ENCODE peak calls at places on chromosomes 5 and 9, in ten cellular contexts. One of them, this sample, is unnamed.

GRCh38 chr5:35030426-35030825 is 17.3 kb downstream of the AGXT2 start:
- DNase-seq in uterus: no peak
- DNase-seq in stimulated activated CD8-positive, alpha-beta memory T cell treated with anti-CD3 and anti-CD28 coated beads, Interleukin-2, amount 100 ng/mL, for 48 hours: no peak
- DNase-seq in EL: no peak
- DNase-seq in ELR: peak; percentile 37
- DNase-seq in NCI-H1417: no peak
- DNase-seq in activated T-helper 1 cell treated with Interleukin-2 at 50 U/mL for 16 hours: no peak
- DNase-seq in chondrocyte: no peak
- DNase-seq in type B pancreatic cell: no peak
- DNase-seq in WTC11: no peak
- DNase-seq in this sample: no peak

GRCh38 chr9:83956288-83957028 is 23.6 kb downstream of the HNRNPK start:
- DNase-seq in uterus: peak; percentile 56
- DNase-seq in stimulated activated CD8-positive, alpha-beta memory T cell treated with anti-CD3 and anti-CD28 coated beads, Interleukin-2, amount 100 ng/mL, for 48 hours: peak; percentile 51
- DNase-seq in EL: peak; percentile 74
- DNase-seq in ELR: peak; percentile 82
- DNase-seq in NCI-H1417: no peak
- DNase-seq in activated T-helper 1 cell treated with Interleukin-2 at 50 U/mL for 16 hours: peak; percentile 37
- DNase-seq in chondrocyte: no peak
- DNase-seq in type B pancreatic cell: peak; percentile 73
- DNase-seq in WTC11: peak; percentile 66
- DNase-seq in this sample: no peak

GRCh38 chr5:96703384-96703910 is 41.3 kb downstream of the CAST start:
- DNase-seq in uterus: no peak
- DNase-seq in stimulated activated CD8-positive, alpha-beta memory T cell treated with anti-CD3 and anti-CD28 coated beads, Interleukin-2, amount 100 ng/mL, for 48 hours: no peak
- DNase-seq in EL: peak; percentile 13
- DNase-seq in ELR: peak; percentile 41
- DNase-seq in NCI-H1417: no peak
- DNase-seq in activated T-helper 1 cell treated with Interleukin-2 at 50 U/mL for 16 hours: no peak
- DNase-seq in chondrocyte: no peak
- DNase-seq in type B pancreatic cell: no peak
- DNase-seq in WTC11: no peak
- DNase-seq in this sample: no peak

GRCh38 chr9:88076286-88077070 is 61.8 kb downstream of the SPATA31C2 start:
- DNase-seq in uterus: peak; percentile 69
- DNase-seq in stimulated activated CD8-positive, alpha-beta memory T cell treated with anti-CD3 and anti-CD28 coated beads, Interleukin-2, amount 100 ng/mL, for 48 hours: peak; percentile 9
- DNase-seq in EL: peak; percentile 72
- DNase-seq in ELR: peak; percentile 76
- DNase-seq in NCI-H1417: no peak
- DNase-seq in activated T-helper 1 cell treated with Interleukin-2 at 50 U/mL for 16 hours: no peak
- DNase-seq in chondrocyte: peak; percentile 94
- DNase-seq in type B pancreatic cell: peak; percentile 84
- DNase-seq in WTC11: peak; percentile 71
- DNase-seq in this sample: no peak

GRCh38 chr5:1111727-1112289 is at the start of gene SLC12A7:
- DNase-seq in uterus: no peak
- DNase-seq in stimulated activated CD8-positive, alpha-beta memory T cell treated with anti-CD3 and anti-CD28 coated beads, Interleukin-2, amount 100 ng/mL, for 48 hours: peak; percentile 66
- DNase-seq in EL: no peak
- DNase-seq in ELR: no peak
- DNase-seq in NCI-H1417: peak; percentile 65
- DNase-seq in activated T-helper 1 cell treated with Interleukin-2 at 50 U/mL for 16 hours: peak; percentile 60
- DNase-seq in chondrocyte: no peak
- DNase-seq in type B pancreatic cell: no peak
- DNase-seq in WTC11: peak; percentile 56
- DNase-seq in this sample: no peak

GRCh38 chr5:138595396-138595795 is 20.2 kb upstream of the HSPA9 start:
- DNase-seq in uterus: no peak
- DNase-seq in stimulated activated CD8-positive, alpha-beta memory T cell treated with anti-CD3 and anti-CD28 coated beads, Interleukin-2, amount 100 ng/mL, for 48 hours: no peak
- DNase-seq in EL: no peak
- DNase-seq in ELR: no peak
- DNase-seq in NCI-H1417: no peak
- DNase-seq in activated T-helper 1 cell treated with Interleukin-2 at 50 U/mL for 16 hours: no peak
- DNase-seq in chondrocyte: no peak
- DNase-seq in type B pancreatic cell: no peak
- DNase-seq in WTC11: no peak
- DNase-seq in this sample: no peak

GRCh38 chr9:99253772-99254431 is 31.8 kb downstream of the SEC61B start:
- DNase-seq in uterus: no peak
- DNase-seq in stimulated activated CD8-positive, alpha-beta memory T cell treated with anti-CD3 and anti-CD28 coated beads, Interleukin-2, amount 100 ng/mL, for 48 hours: peak; percentile 77
- DNase-seq in EL: peak; percentile 37
- DNase-seq in ELR: peak; percentile 63
- DNase-seq in NCI-H1417: no peak
- DNase-seq in activated T-helper 1 cell treated with Interleukin-2 at 50 U/mL for 16 hours: no peak
- DNase-seq in chondrocyte: no peak
- DNase-seq in type B pancreatic cell: no peak
- DNase-seq in WTC11: no peak
- DNase-seq in this sample: no peak

GRCh38 chr5:10635257-10635860 is 71.5 kb downstream of the ANKRD33B start:
- DNase-seq in uterus: no peak
- DNase-seq in stimulated activated CD8-positive, alpha-beta memory T cell treated with anti-CD3 and anti-CD28 coated beads, Interleukin-2, amount 100 ng/mL, for 48 hours: peak; percentile 56
- DNase-seq in EL: peak; percentile 84
- DNase-seq in ELR: peak; percentile 91
- DNase-seq in NCI-H1417: no peak
- DNase-seq in activated T-helper 1 cell treated with Interleukin-2 at 50 U/mL for 16 hours: peak; percentile 7
- DNase-seq in chondrocyte: no peak
- DNase-seq in type B pancreatic cell: no peak
- DNase-seq in WTC11: no peak
- DNase-seq in this sample: no peak

GRCh38 chr5:6328173-6328572 is 50.2 kb downstream of the MED10 start:
- DNase-seq in uterus: no peak
- DNase-seq in stimulated activated CD8-positive, alpha-beta memory T cell treated with anti-CD3 and anti-CD28 coated beads, Interleukin-2, amount 100 ng/mL, for 48 hours: no peak
- DNase-seq in EL: peak; percentile 16
- DNase-seq in ELR: peak; percentile 26
- DNase-seq in NCI-H1417: no peak
- DNase-seq in activated T-helper 1 cell treated with Interleukin-2 at 50 U/mL for 16 hours: no peak
- DNase-seq in chondrocyte: no peak
- DNase-seq in type B pancreatic cell: no peak
- DNase-seq in WTC11: peak; percentile 86
- DNase-seq in this sample: no peak

GRCh38 chr5:59358005-59358404 is 535.5 kb downstream of the PDE4D start:
- DNase-seq in uterus: no peak
- DNase-seq in stimulated activated CD8-positive, alpha-beta memory T cell treated with anti-CD3 and anti-CD28 coated beads, Interleukin-2, amount 100 ng/mL, for 48 hours: no peak
- DNase-seq in EL: no peak
- DNase-seq in ELR: no peak
- DNase-seq in NCI-H1417: no peak
- DNase-seq in activated T-helper 1 cell treated with Interleukin-2 at 50 U/mL for 16 hours: no peak
- DNase-seq in chondrocyte: no peak
- DNase-seq in type B pancreatic cell: no peak
- DNase-seq in WTC11: no peak
- DNase-seq in this sample: no peak

GRCh38 chr9:35910613-35911488 is 1.6 kb downstream of the SPAAR start:
- DNase-seq in uterus: no peak
- DNase-seq in stimulated activated CD8-positive, alpha-beta memory T cell treated with anti-CD3 and anti-CD28 coated beads, Interleukin-2, amount 100 ng/mL, for 48 hours: no peak
- DNase-seq in EL: peak; percentile 67
- DNase-seq in ELR: peak; percentile 74
- DNase-seq in NCI-H1417: no peak
- DNase-seq in activated T-helper 1 cell treated with Interleukin-2 at 50 U/mL for 16 hours: no peak
- DNase-seq in chondrocyte: no peak
- DNase-seq in type B pancreatic cell: no peak
- DNase-seq in WTC11: no peak
- DNase-seq in this sample: no peak

GRCh38 chr5:108686676-108687075 is 61.0 kb upstream of the FER start:
- DNase-seq in uterus: no peak
- DNase-seq in stimulated activated CD8-positive, alpha-beta memory T cell treated with anti-CD3 and anti-CD28 coated beads, Interleukin-2, amount 100 ng/mL, for 48 hours: no peak
- DNase-seq in EL: no peak
- DNase-seq in ELR: no peak
- DNase-seq in NCI-H1417: no peak
- DNase-seq in activated T-helper 1 cell treated with Interleukin-2 at 50 U/mL for 16 hours: no peak
- DNase-seq in chondrocyte: no peak
- DNase-seq in type B pancreatic cell: no peak
- DNase-seq in WTC11: no peak
- DNase-seq in this sample: no peak

GRCh38 chr5:121987685-121988073 is 25.9 kb downstream of the SRFBP1 start:
- DNase-seq in uterus: no peak
- DNase-seq in stimulated activated CD8-positive, alpha-beta memory T cell treated with anti-CD3 and anti-CD28 coated beads, Interleukin-2, amount 100 ng/mL, for 48 hours: no peak
- DNase-seq in EL: no peak
- DNase-seq in ELR: peak; percentile 36
- DNase-seq in NCI-H1417: no peak
- DNase-seq in activated T-helper 1 cell treated with Interleukin-2 at 50 U/mL for 16 hours: no peak
- DNase-seq in chondrocyte: no peak
- DNase-seq in type B pancreatic cell: no peak
- DNase-seq in WTC11: no peak
- DNase-seq in this sample: no peak

GRCh38 chr9:38643456-38644173 is 23.2 kb upstream of the ANKRD18A start:
- DNase-seq in uterus: no peak
- DNase-seq in stimulated activated CD8-positive, alpha-beta memory T cell treated with anti-CD3 and anti-CD28 coated beads, Interleukin-2, amount 100 ng/mL, for 48 hours: no peak
- DNase-seq in EL: no peak
- DNase-seq in ELR: no peak
- DNase-seq in NCI-H1417: no peak
- DNase-seq in activated T-helper 1 cell treated with Interleukin-2 at 50 U/mL for 16 hours: no peak
- DNase-seq in chondrocyte: no peak
- DNase-seq in type B pancreatic cell: no peak
- DNase-seq in WTC11: no peak
- DNase-seq in this sample: no peak

GRCh38 chr5:174925586-174925985 is 201.2 kb downstream of the MSX2 start:
- DNase-seq in uterus: no peak
- DNase-seq in stimulated activated CD8-positive, alpha-beta memory T cell treated with anti-CD3 and anti-CD28 coated beads, Interleukin-2, amount 100 ng/mL, for 48 hours: no peak
- DNase-seq in EL: no peak
- DNase-seq in ELR: no peak
- DNase-seq in NCI-H1417: no peak
- DNase-seq in activated T-helper 1 cell treated with Interleukin-2 at 50 U/mL for 16 hours: no peak
- DNase-seq in chondrocyte: no peak
- DNase-seq in type B pancreatic cell: no peak
- DNase-seq in WTC11: no peak
- DNase-seq in this sample: no peak

GRCh38 chr9:7439355-7439978 is 360.1 kb downstream of the DMAC1 start:
- DNase-seq in uterus: no peak
- DNase-seq in stimulated activated CD8-positive, alpha-beta memory T cell treated with anti-CD3 and anti-CD28 coated beads, Interleukin-2, amount 100 ng/mL, for 48 hours: no peak
- DNase-seq in EL: no peak
- DNase-seq in ELR: no peak
- DNase-seq in NCI-H1417: no peak
- DNase-seq in activated T-helper 1 cell treated with Interleukin-2 at 50 U/mL for 16 hours: no peak
- DNase-seq in chondrocyte: no peak
- DNase-seq in type B pancreatic cell: no peak
- DNase-seq in WTC11: no peak
- DNase-seq in this sample: no peak

GRCh38 chr5:154757647-154758406 is 2.6 kb downstream of the LARP1 start:
- DNase-seq in uterus: no peak
- DNase-seq in stimulated activated CD8-positive, alpha-beta memory T cell treated with anti-CD3 and anti-CD28 coated beads, Interleukin-2, amount 100 ng/mL, for 48 hours: no peak
- DNase-seq in EL: peak; percentile 19
- DNase-seq in ELR: peak; percentile 53
- DNase-seq in NCI-H1417: peak; percentile 91
- DNase-seq in activated T-helper 1 cell treated with Interleukin-2 at 50 U/mL for 16 hours: no peak
- DNase-seq in chondrocyte: no peak
- DNase-seq in type B pancreatic cell: no peak
- DNase-seq in WTC11: no peak
- DNase-seq in this sample: no peak

GRCh38 chr5:130796902-130797301 is 368.2 kb downstream of the HINT1 start:
- DNase-seq in uterus: no peak
- DNase-seq in stimulated activated CD8-positive, alpha-beta memory T cell treated with anti-CD3 and anti-CD28 coated beads, Interleukin-2, amount 100 ng/mL, for 48 hours: no peak
- DNase-seq in EL: no peak
- DNase-seq in ELR: no peak
- DNase-seq in NCI-H1417: no peak
- DNase-seq in activated T-helper 1 cell treated with Interleukin-2 at 50 U/mL for 16 hours: no peak
- DNase-seq in chondrocyte: no peak
- DNase-seq in type B pancreatic cell: no peak
- DNase-seq in WTC11: no peak
- DNase-seq in this sample: no peak

GRCh38 chr5:105740242-105740641 is 1930.5 kb downstream of the EFNA5 start:
- DNase-seq in uterus: no peak
- DNase-seq in stimulated activated CD8-positive, alpha-beta memory T cell treated with anti-CD3 and anti-CD28 coated beads, Interleukin-2, amount 100 ng/mL, for 48 hours: no peak
- DNase-seq in EL: no peak
- DNase-seq in ELR: peak; percentile 35
- DNase-seq in NCI-H1417: no peak
- DNase-seq in activated T-helper 1 cell treated with Interleukin-2 at 50 U/mL for 16 hours: no peak
- DNase-seq in chondrocyte: no peak
- DNase-seq in type B pancreatic cell: no peak
- DNase-seq in WTC11: no peak
- DNase-seq in this sample: no peak

GRCh38 chr9:82797539-82797938 is 265.4 kb downstream of the RASEF start:
- DNase-seq in uterus: peak; percentile 13
- DNase-seq in stimulated activated CD8-positive, alpha-beta memory T cell treated with anti-CD3 and anti-CD28 coated beads, Interleukin-2, amount 100 ng/mL, for 48 hours: no peak
- DNase-seq in EL: no peak
- DNase-seq in ELR: no peak
- DNase-seq in NCI-H1417: peak; percentile 84
- DNase-seq in activated T-helper 1 cell treated with Interleukin-2 at 50 U/mL for 16 hours: no peak
- DNase-seq in chondrocyte: no peak
- DNase-seq in type B pancreatic cell: no peak
- DNase-seq in WTC11: no peak
- DNase-seq in this sample: no peak

GRCh38 chr5:106522296-106522695 is 1148.4 kb downstream of the EFNA5 start:
- DNase-seq in uterus: no peak
- DNase-seq in stimulated activated CD8-positive, alpha-beta memory T cell treated with anti-CD3 and anti-CD28 coated beads, Interleukin-2, amount 100 ng/mL, for 48 hours: no peak
- DNase-seq in EL: no peak
- DNase-seq in ELR: peak; percentile 9
- DNase-seq in NCI-H1417: no peak
- DNase-seq in activated T-helper 1 cell treated with Interleukin-2 at 50 U/mL for 16 hours: no peak
- DNase-seq in chondrocyte: no peak
- DNase-seq in type B pancreatic cell: no peak
- DNase-seq in WTC11: no peak
- DNase-seq in this sample: no peak

GRCh38 chr5:154141686-154142300 is 48.7 kb upstream of the GALNT10 start:
- DNase-seq in uterus: no peak
- DNase-seq in stimulated activated CD8-positive, alpha-beta memory T cell treated with anti-CD3 and anti-CD28 coated beads, Interleukin-2, amount 100 ng/mL, for 48 hours: no peak
- DNase-seq in EL: no peak
- DNase-seq in ELR: no peak
- DNase-seq in NCI-H1417: peak; percentile 25
- DNase-seq in activated T-helper 1 cell treated with Interleukin-2 at 50 U/mL for 16 hours: no peak
- DNase-seq in chondrocyte: no peak
- DNase-seq in type B pancreatic cell: no peak
- DNase-seq in WTC11: no peak
- DNase-seq in this sample: no peak

GRCh38 chr9:111113712-111114111 is 75.4 kb upstream of the LPAR1 start:
- DNase-seq in uterus: no peak
- DNase-seq in stimulated activated CD8-positive, alpha-beta memory T cell treated with anti-CD3 and anti-CD28 coated beads, Interleukin-2, amount 100 ng/mL, for 48 hours: no peak
- DNase-seq in EL: no peak
- DNase-seq in ELR: no peak
- DNase-seq in NCI-H1417: no peak
- DNase-seq in activated T-helper 1 cell treated with Interleukin-2 at 50 U/mL for 16 hours: no peak
- DNase-seq in chondrocyte: no peak
- DNase-seq in type B pancreatic cell: no peak
- DNase-seq in WTC11: no peak
- DNase-seq in this sample: no peak

GRCh38 chr5:80870442-80870841 is 89.7 kb upstream of the RASGRF2 start:
- DNase-seq in uterus: no peak
- DNase-seq in stimulated activated CD8-positive, alpha-beta memory T cell treated with anti-CD3 and anti-CD28 coated beads, Interleukin-2, amount 100 ng/mL, for 48 hours: no peak
- DNase-seq in EL: no peak
- DNase-seq in ELR: no peak
- DNase-seq in NCI-H1417: no peak
- DNase-seq in activated T-helper 1 cell treated with Interleukin-2 at 50 U/mL for 16 hours: no peak
- DNase-seq in chondrocyte: no peak
- DNase-seq in type B pancreatic cell: no peak
- DNase-seq in WTC11: no peak
- DNase-seq in this sample: no peak

GRCh38 chr9:34049630-34050384 is 1.1 kb upstream of the UBAP2 start:
- DNase-seq in uterus: no peak
- DNase-seq in stimulated activated CD8-positive, alpha-beta memory T cell treated with anti-CD3 and anti-CD28 coated beads, Interleukin-2, amount 100 ng/mL, for 48 hours: no peak
- DNase-seq in EL: no peak
- DNase-seq in ELR: no peak
- DNase-seq in NCI-H1417: peak; percentile 49
- DNase-seq in activated T-helper 1 cell treated with Interleukin-2 at 50 U/mL for 16 hours: no peak
- DNase-seq in chondrocyte: no peak
- DNase-seq in type B pancreatic cell: no peak
- DNase-seq in WTC11: peak; percentile 26
- DNase-seq in this sample: no peak

GRCh38 chr9:26391036-26391435 is 501.6 kb downstream of the CAAP1 start:
- DNase-seq in uterus: no peak
- DNase-seq in stimulated activated CD8-positive, alpha-beta memory T cell treated with anti-CD3 and anti-CD28 coated beads, Interleukin-2, amount 100 ng/mL, for 48 hours: no peak
- DNase-seq in EL: no peak
- DNase-seq in ELR: peak; percentile 14
- DNase-seq in NCI-H1417: no peak
- DNase-seq in activated T-helper 1 cell treated with Interleukin-2 at 50 U/mL for 16 hours: no peak
- DNase-seq in chondrocyte: no peak
- DNase-seq in type B pancreatic cell: no peak
- DNase-seq in WTC11: no peak
- DNase-seq in this sample: no peak

GRCh38 chr5:116881921-116882531 is 307.4 kb upstream of the SEMA6A start:
- DNase-seq in uterus: no peak
- DNase-seq in stimulated activated CD8-positive, alpha-beta memory T cell treated with anti-CD3 and anti-CD28 coated beads, Interleukin-2, amount 100 ng/mL, for 48 hours: no peak
- DNase-seq in EL: no peak
- DNase-seq in ELR: no peak
- DNase-seq in NCI-H1417: peak; percentile 81
- DNase-seq in activated T-helper 1 cell treated with Interleukin-2 at 50 U/mL for 16 hours: no peak
- DNase-seq in chondrocyte: no peak
- DNase-seq in type B pancreatic cell: no peak
- DNase-seq in WTC11: no peak
- DNase-seq in this sample: no peak

GRCh38 chr9:35611230-35611797 is 6.3 kb downstream of the TESK1 start:
- DNase-seq in uterus: no peak
- DNase-seq in stimulated activated CD8-positive, alpha-beta memory T cell treated with anti-CD3 and anti-CD28 coated beads, Interleukin-2, amount 100 ng/mL, for 48 hours: no peak
- DNase-seq in EL: peak; percentile 35
- DNase-seq in ELR: peak; percentile 58
- DNase-seq in NCI-H1417: peak; percentile 7
- DNase-seq in activated T-helper 1 cell treated with Interleukin-2 at 50 U/mL for 16 hours: peak; percentile 29
- DNase-seq in chondrocyte: no peak
- DNase-seq in type B pancreatic cell: no peak
- DNase-seq in WTC11: peak; percentile 63
- DNase-seq in this sample: no peak

This sample was measured in AG09319.